ENCODE peak calls at places on chromosome 19, in four cellular contexts. Q, C, O and D are unnamed samples. For H3K4me1, the result is how much of the 10 kb centered on the place peaks cover.

GRCh38 chr19:27884376-27884775 is 1328.6 kb downstream of the UQCRFS1 start:
- DNase-seq in O (no peak), Q (no peak), C (no peak), D (no peak)

GRCh38 chr19:15159251-15159650 is 41.5 kb downstream of the NOTCH3 start:
- DNase-seq in Q (no peak), C (no peak), O (no peak), D (no peak)

GRCh38 chr19:46838160-46838559 is 12.5 kb downstream of the AP2S1 start:
- DNase-seq in C (no peak), Q (no peak), O (no peak), D (no peak)

GRCh38 chr19:50435221-50435620 is 2.5 kb downstream of the MYBPC2 start:
- DNase-seq in O (no peak), Q (no peak), C (no peak), D (no peak)

GRCh38 chr19:16289594-16289993 is 35.0 kb upstream of the KLF2 start:
- DNase-seq in C (no peak), Q (no peak), O (no peak), D (no peak)

GRCh38 chr19:16330368-16330801 is 5.8 kb downstream of the KLF2 start:
- DNase-seq in O (peak), Q (no peak), C (peak), D (peak)

GRCh38 chr19:17385878-17386611 is 8.0 kb downstream of the CCDC194 start:
- DNase-seq in C (peak), Q (no peak), O (peak), D (peak)

GRCh38 chr19:44925114-44925891 is 10.9 kb downstream of the APOC1 start:
- DNase-seq in O (peak), C (no peak), Q (peak), D (no peak)

GRCh38 chr19:1252221-1252817 is 3.9 kb downstream of the MIDN start:
- DNase-seq in Q (peak), C (peak), O (peak), D (peak)

GRCh38 chr19:33550741-33551140 is 29.1 kb upstream of the PEPD start:
- DNase-seq in C (no peak), Q (no peak), O (no peak), D (no peak)

GRCh38 chr19:55382013-55382412 is 2.1 kb downstream of the TMEM238 start:
- DNase-seq in C (no peak), O (no peak), Q (no peak), D (no peak)

GRCh38 chr19:681638-682037 is 5.4 kb downstream of the FSTL3 start:
- DNase-seq in O (no peak), Q (no peak), C (no peak), D (no peak)

GRCh38 chr19:46904114-46905060 is 43.6 kb downstream of the ARHGAP35 start:
- DNase-seq in O (no peak), Q (no peak), C (no peak), D (no peak)

GRCh38 chr19:47702671-47703070 is 10.6 kb upstream of the EHD2 start:
- DNase-seq in C (no peak), Q (no peak), O (no peak), D (no peak)

GRCh38 chr19:56837492-56837891 is 3.0 kb downstream of the PEG3 start:
- DNase-seq in C (peak), Q (peak), O (peak), D (no peak)

GRCh38 chr19:54317108-54317964 is 4.4 kb upstream of the LILRA5 start:
- DNase-seq in Q (no peak), O (no peak), C (no peak), D (no peak)

GRCh38 chr19:48646192-48646911 is 365 bp upstream of the CA11 start:
- DNase-seq in Q (peak), O (peak), C (peak), D (peak)

GRCh38 chr19:7159105-7159933 is 89.8 kb downstream of the ZNF557 start:
- DNase-seq in O (no peak), C (no peak), Q (no peak), D (no peak)

GRCh38 chr19:45978156-45978555 is 4.5 kb upstream of the NOVA2 start:
- DNase-seq in O (no peak), C (no peak), Q (no peak), D (no peak)

GRCh38 chr19:23758187-23759074 is at the start of gene ZNF681:
- DNase-seq in C (peak), Q (peak), O (peak), D (peak)

GRCh38 chr19:37227996-37228395 is 10.0 kb downstream of the ZNF383 start:
- DNase-seq in O (no peak), C (no peak), Q (no peak), D (no peak)

GRCh38 chr19:17794731-17795494 is at the start of gene B3GNT3:
- DNase-seq in C (peak), O (peak), Q (peak), D (no peak)

GRCh38 chr19:44735011-44735410 is 13.5 kb upstream of the BCL3 start:
- DNase-seq in Q (no peak), C (no peak), O (no peak), D (no peak)

GRCh38 chr19:46413262-46414031 is at the start of gene CCDC8:
- DNase-seq in C (peak), Q (peak), O (peak), D (peak)

GRCh38 chr19:35409191-35409590 is 38.3 kb downstream of the GPR42 start:
- DNase-seq in O (no peak), C (no peak), Q (no peak), D (no peak)

GRCh38 chr19:29945017-29945416 is 3.0 kb downstream of the URI1 start:
- DNase-seq in O (no peak), C (no peak), Q (no peak), D (no peak)
- H3K4me1 ChIP-seq in O (under half), C (under half), Q (under half), D (under half)

GRCh38 chr19:41297628-41298326 is 12.2 kb upstream of the CCDC97 start:
- DNase-seq in O (no peak), Q (no peak), C (no peak), D (no peak)
- H3K4me1 ChIP-seq in O (under half), Q (under half), C (under half), D (under half)

DNA sequence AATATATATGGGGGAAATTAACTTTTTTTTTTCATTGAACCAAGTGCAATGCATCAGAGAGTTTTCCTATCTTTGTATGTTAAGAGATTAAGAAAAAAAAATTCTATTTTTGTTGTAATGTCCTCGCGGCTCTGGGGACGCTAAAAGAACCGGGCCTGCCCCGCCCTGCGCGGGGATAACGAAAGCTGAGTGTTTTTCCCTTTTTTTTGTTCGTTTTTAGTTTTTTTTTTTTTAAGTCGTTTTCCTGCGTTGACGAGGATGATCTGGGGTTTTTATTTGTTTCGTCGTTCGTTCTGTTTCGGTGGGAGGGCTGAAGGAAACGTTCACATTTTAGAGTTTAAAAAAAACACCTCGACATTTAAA is 5.7 kb downstream of the LYL1 start:
- DNase-seq in Q (no peak), C (no peak), O (no peak), D (no peak)
- H3K4me1 ChIP-seq in Q (under half), C (under half), O (under half), D (under half)

GRCh38 chr19:8569066-8569761 is 8.0 kb downstream of the MYO1F start:
- DNase-seq in O (peak), Q (no peak), C (no peak), D (peak)
- H3K4me1 ChIP-seq in O (under half), Q (under half), C (under half), D (under half)

GRCh38 chr19:5128932-5129389 is 160.0 kb downstream of the KDM4B start:
- DNase-seq in Q (no peak), O (no peak), C (peak), D (no peak)
- H3K4me1 ChIP-seq in Q (under half), O (under half), C (half or more), D (under half)

DNA sequence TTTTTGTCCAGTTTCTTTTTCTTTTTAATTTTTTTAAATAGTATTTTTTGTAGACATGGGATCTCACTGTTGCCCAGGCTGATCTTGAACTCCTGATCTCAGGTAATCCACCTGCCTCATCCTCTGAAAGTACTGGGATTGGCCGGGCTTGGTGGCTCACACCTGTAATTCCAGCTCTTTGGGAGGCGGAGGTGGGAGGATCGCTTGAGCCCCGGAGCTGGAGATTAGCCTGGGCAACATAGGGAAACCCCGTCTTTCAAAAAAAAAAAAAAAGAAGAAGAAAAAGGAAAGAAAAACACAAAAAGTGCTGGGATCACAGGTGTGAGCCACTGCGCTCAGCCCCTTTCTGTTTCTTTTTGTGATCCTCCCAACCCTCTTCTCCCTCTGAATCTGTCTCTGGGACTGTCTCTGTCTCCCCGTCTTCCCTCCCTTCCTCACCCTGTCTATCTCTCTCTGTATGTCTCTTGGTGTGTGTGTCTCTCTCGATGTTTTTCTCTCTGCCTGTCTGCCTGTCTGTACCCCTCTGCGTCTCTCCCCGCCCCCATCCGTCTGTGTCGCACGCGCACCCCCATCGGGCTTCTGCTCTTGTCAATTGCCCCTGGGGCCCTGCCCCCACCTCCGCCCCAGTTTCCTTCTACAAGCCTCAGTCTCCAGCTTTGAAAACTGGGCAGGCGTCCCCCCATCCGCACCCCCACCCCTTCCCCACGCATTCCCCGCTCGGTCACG is 554 bp upstream of the ZFP36 start:
- DNase-seq in Q (peak), C (no peak), O (peak), D (no peak)
- H3K4me1 ChIP-seq in Q (under half), C (half or more), O (under half), D (half or more)

DNA sequence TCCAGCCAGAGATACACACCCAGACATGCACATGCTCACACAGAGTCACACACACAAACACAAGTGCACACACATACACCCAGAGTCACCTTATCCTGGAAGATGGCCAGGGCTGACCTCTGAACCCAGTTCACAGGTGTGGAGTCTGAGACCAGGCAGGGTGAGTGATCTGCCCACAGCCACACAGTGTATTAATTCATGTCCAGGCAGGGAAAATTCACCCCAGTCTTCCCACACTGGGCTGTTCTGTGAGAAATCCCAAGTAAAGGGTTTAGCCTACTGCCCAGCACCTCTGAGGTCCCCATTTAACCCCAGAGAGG is 2.0 kb downstream of the POU2F2 start:
- DNase-seq in Q (no peak), O (no peak), C (no peak), D (no peak)
- H3K4me1 ChIP-seq in Q (under half), O (under half), C (under half), D (under half)

GRCh38 chr19:2273356-2274184 is 8.4 kb downstream of the PEAK3 start:
- DNase-seq in C (peak), Q (no peak), O (peak), D (peak)
- H3K4me1 ChIP-seq in C (under half), Q (under half), O (half or more), D (under half)

GRCh38 chr19:30393729-30394480 is 21.7 kb downstream of the ZNF536 start:
- DNase-seq in O (no peak), C (no peak), Q (no peak), D (no peak)
- H3K4me1 ChIP-seq in O (under half), C (under half), Q (under half), D (under half)